ENCODE peak calls at places on chromosome 1, in eight cellular contexts. One of them, this sample, is unnamed. For H3K4me1, the result is how much of the 10 kb centered on the place peaks cover.

GRCh38 chr1:230778916-230779590 is 31.9 kb downstream of the CAPN9 start:
- DNase-seq in heart left ventricle: no peak
- DNase-seq in cardiac muscle cell: peak
- DNase-seq in endothelial cell of umbilical vein: peak
- DNase-seq in prostate gland: no peak
- DNase-seq in left ventricle myocardium inferior: no peak
- DNase-seq in K562: no peak
- DNase-seq in tibial nerve: no peak
- DNase-seq in this sample: no peak

GRCh38 chr1:206725053-206725963 is 40.6 kb downstream of the MAPKAPK2 start:
- DNase-seq in heart left ventricle: peak
- DNase-seq in cardiac muscle cell: peak
- DNase-seq in endothelial cell of umbilical vein: peak
- DNase-seq in prostate gland: no peak
- DNase-seq in left ventricle myocardium inferior: no peak
- DNase-seq in K562: peak
- DNase-seq in tibial nerve: no peak
- DNase-seq in this sample: no peak

GRCh38 chr1:59604191-59604590 is 210.6 kb upstream of the HOOK1 start:
- DNase-seq in heart left ventricle: no peak
- DNase-seq in cardiac muscle cell: no peak
- DNase-seq in endothelial cell of umbilical vein: no peak
- DNase-seq in prostate gland: no peak
- DNase-seq in left ventricle myocardium inferior: no peak
- DNase-seq in K562: no peak
- DNase-seq in tibial nerve: no peak
- DNase-seq in this sample: no peak

GRCh38 chr1:157107702-157108101 is 8.1 kb upstream of the ETV3L start:
- DNase-seq in heart left ventricle: no peak
- DNase-seq in cardiac muscle cell: no peak
- DNase-seq in endothelial cell of umbilical vein: no peak
- DNase-seq in prostate gland: no peak
- DNase-seq in left ventricle myocardium inferior: no peak
- DNase-seq in K562: no peak
- DNase-seq in tibial nerve: no peak
- DNase-seq in this sample: no peak

GRCh38 chr1:43324810-43325209 is 12.8 kb upstream of the MPL start:
- DNase-seq in heart left ventricle: no peak
- DNase-seq in cardiac muscle cell: no peak
- DNase-seq in endothelial cell of umbilical vein: no peak
- DNase-seq in prostate gland: no peak
- DNase-seq in left ventricle myocardium inferior: no peak
- DNase-seq in K562: no peak
- DNase-seq in tibial nerve: no peak
- DNase-seq in this sample: no peak

GRCh38 chr1:24501371-24502167 is 1.1 kb upstream of the RCAN3 start:
- DNase-seq in heart left ventricle: no peak
- DNase-seq in cardiac muscle cell: peak
- DNase-seq in endothelial cell of umbilical vein: no peak
- DNase-seq in prostate gland: peak
- DNase-seq in left ventricle myocardium inferior: no peak
- DNase-seq in K562: peak
- DNase-seq in tibial nerve: no peak
- DNase-seq in this sample: peak

GRCh38 chr1:179016694-179017382 is 8.9 kb upstream of the FAM20B start:
- DNase-seq in heart left ventricle: peak
- DNase-seq in cardiac muscle cell: peak
- DNase-seq in endothelial cell of umbilical vein: peak
- DNase-seq in prostate gland: peak
- DNase-seq in left ventricle myocardium inferior: peak
- DNase-seq in K562: peak
- DNase-seq in tibial nerve: peak
- DNase-seq in this sample: peak

GRCh38 chr1:211738709-211739301 is 63.4 kb upstream of the NEK2 start:
- DNase-seq in heart left ventricle: no peak
- DNase-seq in cardiac muscle cell: no peak
- DNase-seq in endothelial cell of umbilical vein: no peak
- DNase-seq in prostate gland: no peak
- DNase-seq in left ventricle myocardium inferior: no peak
- DNase-seq in K562: no peak
- DNase-seq in tibial nerve: no peak
- DNase-seq in this sample: no peak

GRCh38 chr1:181134543-181135461 is 46.3 kb downstream of the IER5 start:
- DNase-seq in heart left ventricle: peak
- DNase-seq in cardiac muscle cell: peak
- DNase-seq in endothelial cell of umbilical vein: peak
- DNase-seq in prostate gland: peak
- DNase-seq in left ventricle myocardium inferior: no peak
- DNase-seq in K562: no peak
- DNase-seq in tibial nerve: no peak
- DNase-seq in this sample: peak

GRCh38 chr1:11888877-11889208 is 30.1 kb upstream of the NPPB start:
- DNase-seq in heart left ventricle: no peak
- DNase-seq in cardiac muscle cell: no peak
- DNase-seq in endothelial cell of umbilical vein: no peak
- DNase-seq in prostate gland: no peak
- DNase-seq in left ventricle myocardium inferior: no peak
- DNase-seq in K562: no peak
- DNase-seq in tibial nerve: no peak
- DNase-seq in this sample: no peak

GRCh38 chr1:174021611-174022079 is 512 bp downstream of the RC3H1 start:
- DNase-seq in heart left ventricle: peak
- DNase-seq in cardiac muscle cell: peak
- DNase-seq in endothelial cell of umbilical vein: peak
- DNase-seq in prostate gland: peak
- DNase-seq in left ventricle myocardium inferior: peak
- DNase-seq in K562: peak
- DNase-seq in tibial nerve: no peak
- DNase-seq in this sample: peak

GRCh38 chr1:172125250-172125649 is 284.0 kb downstream of the DNM3 start:
- DNase-seq in heart left ventricle: no peak
- DNase-seq in cardiac muscle cell: no peak
- DNase-seq in endothelial cell of umbilical vein: no peak
- DNase-seq in prostate gland: no peak
- DNase-seq in left ventricle myocardium inferior: no peak
- DNase-seq in K562: no peak
- DNase-seq in tibial nerve: no peak
- DNase-seq in this sample: no peak

GRCh38 chr1:81834921-81835698 is 34.4 kb downstream of the ADGRL2 start:
- DNase-seq in heart left ventricle: peak
- DNase-seq in cardiac muscle cell: peak
- DNase-seq in endothelial cell of umbilical vein: peak
- DNase-seq in prostate gland: peak
- DNase-seq in left ventricle myocardium inferior: peak
- DNase-seq in K562: no peak
- DNase-seq in tibial nerve: no peak
- DNase-seq in this sample: no peak

GRCh38 chr1:51627672-51628071 is 10.8 kb downstream of the OSBPL9 start:
- DNase-seq in heart left ventricle: no peak
- DNase-seq in cardiac muscle cell: peak
- DNase-seq in endothelial cell of umbilical vein: peak
- DNase-seq in prostate gland: no peak
- DNase-seq in left ventricle myocardium inferior: no peak
- DNase-seq in K562: peak
- DNase-seq in tibial nerve: no peak
- DNase-seq in this sample: no peak

GRCh38 chr1:66282885-66283284 is 251.1 kb upstream of the SGIP1 start:
- DNase-seq in heart left ventricle: no peak
- DNase-seq in cardiac muscle cell: no peak
- DNase-seq in endothelial cell of umbilical vein: no peak
- DNase-seq in prostate gland: no peak
- DNase-seq in left ventricle myocardium inferior: no peak
- DNase-seq in K562: no peak
- DNase-seq in tibial nerve: no peak
- DNase-seq in this sample: no peak

GRCh38 chr1:235077571-235078479 is 50.8 kb downstream of the TOMM20 start:
- DNase-seq in heart left ventricle: no peak
- DNase-seq in cardiac muscle cell: no peak
- DNase-seq in endothelial cell of umbilical vein: peak
- DNase-seq in prostate gland: no peak
- DNase-seq in left ventricle myocardium inferior: no peak
- DNase-seq in K562: no peak
- DNase-seq in tibial nerve: no peak
- DNase-seq in this sample: peak

GRCh38 chr1:16354619-16355018 is 2.3 kb upstream of the FBXO42 start:
- DNase-seq in heart left ventricle: no peak
- DNase-seq in cardiac muscle cell: no peak
- DNase-seq in endothelial cell of umbilical vein: no peak
- DNase-seq in prostate gland: no peak
- DNase-seq in left ventricle myocardium inferior: no peak
- DNase-seq in K562: no peak
- DNase-seq in tibial nerve: no peak
- DNase-seq in this sample: no peak

GRCh38 chr1:16349847-16350406 is 2.4 kb downstream of the FBXO42 start:
- DNase-seq in heart left ventricle: no peak
- DNase-seq in cardiac muscle cell: no peak
- DNase-seq in endothelial cell of umbilical vein: no peak
- DNase-seq in prostate gland: no peak
- DNase-seq in left ventricle myocardium inferior: no peak
- DNase-seq in K562: no peak
- DNase-seq in tibial nerve: no peak
- DNase-seq in this sample: no peak

GRCh38 chr1:16351449-16351993 is 759 bp downstream of the FBXO42 start:
- DNase-seq in heart left ventricle: no peak
- DNase-seq in cardiac muscle cell: peak
- DNase-seq in endothelial cell of umbilical vein: peak
- DNase-seq in prostate gland: peak
- DNase-seq in left ventricle myocardium inferior: no peak
- DNase-seq in K562: peak
- DNase-seq in tibial nerve: no peak
- DNase-seq in this sample: peak

GRCh38 chr1:16351994-16352841 is at the start of gene FBXO42:
- DNase-seq in heart left ventricle: peak
- DNase-seq in cardiac muscle cell: peak
- DNase-seq in endothelial cell of umbilical vein: peak
- DNase-seq in prostate gland: peak
- DNase-seq in left ventricle myocardium inferior: peak
- DNase-seq in K562: peak
- DNase-seq in tibial nerve: peak
- DNase-seq in this sample: peak

DNA sequence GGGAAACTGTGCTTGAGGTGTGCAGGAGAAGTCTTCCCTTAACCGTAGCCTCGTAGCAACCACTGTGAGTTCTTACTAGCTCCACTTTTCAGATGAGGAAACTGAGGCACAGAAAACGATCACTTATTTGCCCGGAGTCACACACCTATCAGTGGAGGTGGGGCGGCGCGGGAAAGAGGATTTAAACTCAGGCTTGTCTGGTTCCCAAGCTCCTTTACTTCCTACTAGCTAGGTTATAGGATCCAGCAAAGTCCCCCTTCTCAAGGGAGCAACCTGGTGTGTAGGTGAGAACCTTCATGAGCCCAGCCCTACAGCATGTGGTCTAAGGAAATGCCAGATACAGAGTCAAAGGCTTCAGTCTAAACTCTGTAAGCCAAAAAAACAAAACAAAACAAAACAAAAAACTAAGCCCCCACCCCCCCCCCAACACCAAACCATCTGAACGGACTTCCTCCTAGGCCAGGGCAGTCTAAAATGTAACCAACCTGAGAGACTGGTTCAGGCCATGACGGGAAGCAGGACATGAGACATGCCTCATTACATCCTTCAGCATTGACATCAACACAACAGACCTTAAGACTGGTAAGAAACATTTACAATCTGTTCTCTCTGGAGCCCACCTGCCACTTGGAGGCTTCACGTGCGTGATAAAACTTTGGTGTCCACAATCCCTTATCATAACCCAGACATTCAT is 709 bp upstream of the FBXO42 start:
- DNase-seq in heart left ventricle: no peak
- DNase-seq in cardiac muscle cell: no peak
- DNase-seq in endothelial cell of umbilical vein: no peak
- DNase-seq in prostate gland: peak
- DNase-seq in left ventricle myocardium inferior: no peak
- DNase-seq in K562: no peak
- DNase-seq in tibial nerve: no peak
- DNase-seq in this sample: peak
- H3K4me1 ChIP-seq in heart left ventricle: under half
- H3K4me1 ChIP-seq in cardiac muscle cell: under half
- H3K4me1 ChIP-seq in endothelial cell of umbilical vein: under half
- H3K4me1 ChIP-seq in prostate gland: under half
- H3K4me1 ChIP-seq in left ventricle myocardium inferior: under half
- H3K4me1 ChIP-seq in K562: under half
- H3K4me1 ChIP-seq in tibial nerve: under half
- H3K4me1 ChIP-seq in this sample: under half

GRCh38 chr1:202255343-202255742 is 61.7 kb downstream of the LGR6 start:
- DNase-seq in heart left ventricle: no peak
- DNase-seq in cardiac muscle cell: no peak
- DNase-seq in endothelial cell of umbilical vein: no peak
- DNase-seq in prostate gland: no peak
- DNase-seq in left ventricle myocardium inferior: no peak
- DNase-seq in K562: no peak
- DNase-seq in tibial nerve: no peak
- DNase-seq in this sample: no peak
- H3K4me3 ChIP-seq in heart left ventricle: no peak
- H3K4me3 ChIP-seq in cardiac muscle cell: no peak
- H3K4me3 ChIP-seq in endothelial cell of umbilical vein: no peak
- H3K4me3 ChIP-seq in prostate gland: no peak
- H3K4me3 ChIP-seq in left ventricle myocardium inferior: no peak
- H3K4me3 ChIP-seq in K562: no peak
- H3K4me3 ChIP-seq in tibial nerve: no peak
- H3K4me3 ChIP-seq in this sample: no peak

DNA sequence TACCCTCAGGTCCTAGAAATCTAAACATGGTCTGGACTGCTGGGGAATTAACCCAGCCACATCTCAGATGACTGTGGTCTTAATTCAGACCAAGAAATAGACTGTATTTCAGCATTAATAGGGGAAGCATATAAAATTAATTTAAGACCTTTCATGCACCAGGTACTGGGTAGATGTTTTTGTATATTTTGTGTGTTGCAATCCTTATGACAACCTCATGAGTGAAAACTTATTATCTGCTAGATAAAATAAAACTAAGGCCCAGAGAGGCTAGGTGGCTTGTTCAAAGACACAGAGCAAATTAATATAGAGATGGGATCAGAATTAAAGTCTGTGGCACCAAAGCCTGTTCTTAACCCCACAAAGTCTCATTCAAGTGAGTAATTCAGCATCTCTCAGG is 40.1 kb downstream of the OPTC start:
- DNase-seq in heart left ventricle: no peak
- DNase-seq in cardiac muscle cell: no peak
- DNase-seq in endothelial cell of umbilical vein: no peak
- DNase-seq in prostate gland: no peak
- DNase-seq in left ventricle myocardium inferior: no peak
- DNase-seq in K562: no peak
- DNase-seq in tibial nerve: no peak
- DNase-seq in this sample: no peak
- H3K4me1 ChIP-seq in heart left ventricle: under half
- H3K4me1 ChIP-seq in cardiac muscle cell: under half
- H3K4me1 ChIP-seq in endothelial cell of umbilical vein: under half
- H3K4me1 ChIP-seq in prostate gland: under half
- H3K4me1 ChIP-seq in left ventricle myocardium inferior: under half
- H3K4me1 ChIP-seq in K562: under half
- H3K4me1 ChIP-seq in tibial nerve: under half
- H3K4me1 ChIP-seq in this sample: under half

DNA sequence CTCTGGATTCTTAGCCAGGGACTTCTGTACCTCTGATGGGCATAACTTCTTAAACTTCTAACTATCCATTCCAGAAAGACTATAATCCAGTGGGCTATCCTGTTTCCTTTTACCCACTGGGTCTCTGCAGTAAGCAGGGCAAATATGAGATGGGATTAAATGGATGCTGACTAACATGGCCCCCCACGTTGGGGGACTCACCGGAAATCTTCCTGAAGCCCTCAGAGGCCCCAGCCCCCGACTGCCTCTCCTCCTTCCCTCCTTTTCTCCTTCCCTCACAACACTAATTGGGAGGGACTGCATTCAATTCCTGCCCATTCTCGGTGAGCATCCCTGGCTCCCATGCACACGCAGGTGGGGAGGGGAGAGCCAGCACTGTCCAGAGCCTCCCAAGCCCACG is 70.1 kb downstream of the SSBP3 start:
- DNase-seq in heart left ventricle: no peak
- DNase-seq in cardiac muscle cell: no peak
- DNase-seq in endothelial cell of umbilical vein: no peak
- DNase-seq in prostate gland: no peak
- DNase-seq in left ventricle myocardium inferior: no peak
- DNase-seq in K562: no peak
- DNase-seq in tibial nerve: no peak
- DNase-seq in this sample: no peak
- H3K4me3 ChIP-seq in heart left ventricle: no peak
- H3K4me3 ChIP-seq in cardiac muscle cell: no peak
- H3K4me3 ChIP-seq in endothelial cell of umbilical vein: no peak
- H3K4me3 ChIP-seq in prostate gland: no peak
- H3K4me3 ChIP-seq in left ventricle myocardium inferior: peak
- H3K4me3 ChIP-seq in K562: no peak
- H3K4me3 ChIP-seq in tibial nerve: no peak
- H3K4me3 ChIP-seq in this sample: no peak

This sample was measured in mucosa of descending colon.